ENCODE peak calls at places on chromosomes 5 and 9, in ten cellular contexts. D, Z, M, L, S, V, U, I, W and G are unnamed samples.

GRCh38 chr9:91896513-91897121 is 53.4 kb downstream of the ROR2 start:
- DNase-seq in S (no peak), Z (no peak), M (no peak), U (no peak), W (no peak), D (no peak), L (no peak), V (peak; percentile 49), I (no peak), G (no peak)

GRCh38 chr5:116766470-116766947 is 191.9 kb upstream of the SEMA6A start:
- DNase-seq in I (no peak), Z (no peak), S (no peak), L (no peak), U (peak; percentile 66), D (no peak), M (no peak), W (no peak), V (no peak), G (no peak)

GRCh38 chr9:135711411-135711810 is 9.4 kb downstream of the KCNT1 start:
- DNase-seq in I (no peak), M (no peak), D (no peak), W (no peak), V (peak; percentile 27), Z (no peak), S (no peak), U (no peak), L (no peak), G (no peak)

GRCh38 chr9:123470991-123471770 is 115.2 kb downstream of the CRB2 start:
- DNase-seq in I (no peak), W (no peak), U (no peak), D (no peak), L (no peak), M (no peak), S (no peak), V (no peak), Z (no peak), G (no peak)

GRCh38 chr5:147522435-147522834 is 12.6 kb upstream of the DPYSL3 start:
- DNase-seq in D (no peak), M (no peak), Z (no peak), S (no peak), I (no peak), W (no peak), U (no peak), V (no peak), L (no peak), G (no peak)

GRCh38 chr9:78866228-78867132 is 569.6 kb downstream of the PSAT1 start:
- DNase-seq in W (no peak), I (no peak), V (no peak), Z (peak; percentile 65), M (peak; percentile 73), L (no peak), U (peak; percentile 35), D (no peak), S (no peak), G (no peak)

GRCh38 chr9:6549106-6549505 is 96.4 kb downstream of the GLDC start:
- DNase-seq in I (no peak), W (no peak), V (peak; percentile 68), M (no peak), L (no peak), Z (no peak), U (no peak), D (no peak), S (no peak), G (no peak)

GRCh38 chr5:139633295-139634027 is 14.7 kb upstream of the CXXC5 start:
- DNase-seq in M (no peak), W (no peak), V (peak; percentile 61), I (no peak), S (peak; percentile 50), Z (peak; percentile 47), L (no peak), U (peak; percentile 85), D (peak; percentile 64), G (peak; percentile 74)

GRCh38 chr5:124649548-124650501 is 96.6 kb downstream of the ZNF608 start:
- DNase-seq in S (peak; percentile 51), M (peak; percentile 87), Z (peak; percentile 96), V (peak; percentile 72), W (no peak), L (no peak), U (peak; percentile 42), I (peak; percentile 73), D (peak; percentile 83), G (peak; percentile 89)

GRCh38 chr5:145775411-145775810 is 59.7 kb downstream of the PRELID2 start:
- DNase-seq in D (no peak), Z (no peak), W (no peak), L (no peak), M (no peak), U (no peak), S (no peak), I (no peak), V (no peak), G (no peak)

GRCh38 chr5:139745800-139746690 is 49.6 kb upstream of the PSD2 start:
- DNase-seq in W (no peak), U (no peak), I (peak; percentile 49), D (peak; percentile 45), S (peak; percentile 13), M (peak; percentile 62), V (no peak), L (peak; percentile 76), Z (no peak), G (peak; percentile 76)

GRCh38 chr5:151234476-151235238 is 10.8 kb upstream of the CCDC69 start:
- DNase-seq in D (no peak), V (no peak), I (peak; percentile 83), W (no peak), Z (no peak), U (no peak), S (no peak), L (no peak), M (no peak), G (peak; percentile 44)

GRCh38 chr9:83196946-83197345 is 134.0 kb upstream of the RASEF start:
- DNase-seq in I (no peak), M (no peak), L (no peak), Z (no peak), U (no peak), V (no peak), D (no peak), S (no peak), W (no peak), G (no peak)

GRCh38 chr5:142053434-142054253 is 40.8 kb upstream of the GNPDA1 start:
- DNase-seq in S (no peak), D (no peak), V (no peak), Z (no peak), U (peak; percentile 55), L (peak; percentile 22), I (peak; percentile 44), W (no peak), M (peak; percentile 61), G (no peak)

GRCh38 chr5:151745071-151745705 is 13.2 kb downstream of the ATOX1 start:
- DNase-seq in M (peak; percentile 81), D (peak; percentile 19), V (no peak), Z (no peak), I (peak; percentile 29), L (no peak), S (no peak), W (no peak), U (peak; percentile 45), G (peak; percentile 86)

GRCh38 chr5:136677219-136677618 is 311.9 kb upstream of the TRPC7 start:
- DNase-seq in M (no peak), U (no peak), Z (no peak), V (no peak), I (no peak), S (no peak), L (no peak), D (no peak), W (no peak), G (no peak)

GRCh38 chr9:97594414-97594921 is 38.7 kb downstream of the TSTD2 start:
- DNase-seq in L (no peak), V (peak; percentile 73), D (no peak), W (no peak), I (no peak), M (no peak), U (no peak), Z (no peak), S (no peak), G (no peak)

GRCh38 chr5:65305913-65306312 is 175.8 kb downstream of the ADAMTS6 start:
- DNase-seq in M (no peak), W (no peak), D (no peak), Z (no peak), I (no peak), L (no peak), V (no peak), S (no peak), U (no peak), G (no peak)

GRCh38 chr5:56142233-56142619 is 90.9 kb downstream of the ANKRD55 start:
- DNase-seq in Z (no peak), V (no peak), W (no peak), D (no peak), L (no peak), S (no peak), M (no peak), U (no peak), I (no peak), G (no peak)

GRCh38 chr5:180379355-180380070 is 26.4 kb upstream of the GFPT2 start:
- DNase-seq in S (no peak), M (no peak), V (no peak), D (no peak), U (no peak), W (no peak), I (no peak), L (no peak), Z (no peak), G (no peak)

GRCh38 chr9:90898229-90898628 is 96.6 kb downstream of the SYK start:
- DNase-seq in D (no peak), V (no peak), M (no peak), I (no peak), W (no peak), S (no peak), Z (no peak), U (no peak), L (no peak), G (no peak)

GRCh38 chr9:83981126-83981871 is 694 bp downstream of the RMI1 start:
- DNase-seq in Z (no peak), L (no peak), V (no peak), W (no peak), S (no peak), M (no peak), U (peak; percentile 28), I (no peak), D (no peak), G (no peak)

GRCh38 chr9:114092336-114092735 is 6.8 kb downstream of the KIF12 start:
- DNase-seq in M (no peak), W (no peak), V (no peak), S (no peak), U (no peak), Z (no peak), L (no peak), D (no peak), I (no peak), G (no peak)

GRCh38 chr5:111308951-111309350 is 84.8 kb downstream of the CAMK4 start:
- DNase-seq in I (no peak), L (peak; percentile 25), U (no peak), D (no peak), W (no peak), M (no peak), Z (no peak), S (no peak), V (no peak), G (no peak)

GRCh38 chr9:129576546-129577543 is 44.1 kb downstream of the C9orf50 start:
- DNase-seq in I (no peak), S (no peak), L (no peak), D (no peak), U (no peak), Z (peak; percentile 72), V (no peak), W (no peak), M (no peak), G (no peak)

GRCh38 chr5:5409151-5409810 is 13.2 kb upstream of the ICE1 start:
- DNase-seq in Z (no peak), D (peak; percentile 14), L (no peak), M (no peak), I (no peak), S (no peak), U (no peak), V (no peak), W (no peak), G (no peak)

GRCh38 chr9:126483468-126484056 is 130.2 kb upstream of the LMX1B start:
- DNase-seq in M (no peak), V (no peak), D (no peak), U (no peak), W (no peak), S (no peak), I (no peak), L (no peak), Z (no peak), G (peak; percentile 61)

GRCh38 chr9:113873926-113874325 is 2.2 kb upstream of the ZNF618 start:
- DNase-seq in L (no peak), S (no peak), M (no peak), W (no peak), D (no peak), Z (no peak), V (no peak), I (no peak), U (no peak), G (no peak)